ENCODE peak calls at places on chromosomes 5 and 9, in six cellular contexts. H, K, R, B, M and O are unnamed samples.

GRCh38 chr5:149894237-149894636 is 50.4 kb downstream of the PDE6A start:
- DNase-seq in H (no peak), B (no peak), K (no peak), R (no peak), M (no peak), O (no peak)

GRCh38 chr9:135251331-135251761 is 163.9 kb downstream of the OLFM1 start:
- DNase-seq in H (no peak), K (peak), R (no peak), B (no peak), M (no peak), O (no peak)

GRCh38 chr5:150164211-150164610 is 2.4 kb upstream of the CDX1 start:
- DNase-seq in B (no peak), K (no peak), M (no peak), R (no peak), H (no peak), O (no peak)

GRCh38 chr9:100167176-100167575 is 68.1 kb downstream of the INVS start:
- DNase-seq in H (no peak), M (no peak), R (no peak), B (peak), K (no peak), O (no peak)

GRCh38 chr5:113375492-113376060 is 59.2 kb downstream of the TSSK1B start:
- DNase-seq in B (no peak), K (no peak), H (no peak), M (no peak), R (no peak), O (no peak)

GRCh38 chr5:9865574-9865973 is 235.4 kb upstream of the TAS2R1 start:
- DNase-seq in M (no peak), H (no peak), B (no peak), R (no peak), K (no peak), O (no peak)

GRCh38 chr5:8102714-8103113 is 233.8 kb downstream of the MTRR start:
- DNase-seq in M (no peak), R (no peak), K (no peak), B (no peak), H (no peak), O (no peak)

GRCh38 chr9:106478312-106479099 is 384.5 kb upstream of the ZNF462 start:
- DNase-seq in K (no peak), B (no peak), H (no peak), R (no peak), M (no peak), O (no peak)